ENCODE peak calls at places on chromosomes 3 and 15, in seven cellular contexts. G is AG04450, M is nephron progenitor cell, O is colonic mucosa, P is ovary, E is neural crest cell, J is uterus. V is an unnamed sample.

GRCh38 chr15:51503003-51503402 is 119.6 kb downstream of the DMXL2 start:
- DNase-seq in G (no peak), M (no peak), O (no peak), P (no peak), E (no peak), J (no peak), V (no peak)

GRCh38 chr15:96115642-96116041 is 214.9 kb upstream of the NR2F2 start:
- DNase-seq in G (peak; percentile 18), M (no peak), O (no peak), P (no peak), E (no peak), J (no peak), V (no peak)

GRCh38 chr3:12049675-12050074 is 45.5 kb downstream of the SYN2 start:
- DNase-seq in G (no peak), M (peak; percentile 6), O (no peak), P (no peak), E (no peak), J (no peak), V (no peak)

GRCh38 chr15:59993950-59994401 is 10.1 kb upstream of the FOXB1 start:
- DNase-seq in G (no peak), M (peak; percentile 48), O (no peak), P (no peak), E (peak; percentile 19), J (no peak), V (no peak)

GRCh38 chr3:123292321-123293310 is 90.9 kb downstream of the SEC22A start:
- DNase-seq in G (no peak), M (no peak), O (no peak), P (no peak), E (no peak), J (no peak), V (peak; percentile 44)

GRCh38 chr3:10173926-10174435 is 9.3 kb downstream of the IRAK2 start:
- DNase-seq in G (peak; percentile 93), M (no peak), O (no peak), P (no peak), E (no peak), J (peak; percentile 77), V (peak; percentile 70)

GRCh38 chr3:171461087-171461917 is 1.1 kb upstream of the TNIK start:
- DNase-seq in G (no peak), M (no peak), O (peak; percentile 62), P (no peak), E (no peak), J (peak; percentile 42), V (no peak)

GRCh38 chr3:2097641-2098191 is 950 bp upstream of the CNTN4 start:
- DNase-seq in G (no peak), M (peak; percentile 16), O (peak; percentile 57), P (no peak), E (no peak), J (no peak), V (no peak)

GRCh38 chr15:50702762-50703334 is 16.3 kb upstream of the TRPM7 start:
- DNase-seq in G (no peak), M (no peak), O (no peak), P (no peak), E (no peak), J (no peak), V (no peak)

GRCh38 chr3:98869391-98869790 is 32.1 kb downstream of the DCBLD2 start:
- DNase-seq in G (no peak), M (no peak), O (no peak), P (no peak), E (no peak), J (no peak), V (no peak)

GRCh38 chr3:14343338-14344112 is 58.9 kb upstream of the SLC6A6 start:
- DNase-seq in G (no peak), M (no peak), O (no peak), P (no peak), E (no peak), J (no peak), V (no peak)

GRCh38 chr15:28004143-28005003 is 94.7 kb downstream of the OCA2 start:
- DNase-seq in G (no peak), M (no peak), O (peak; percentile 8), P (no peak), E (no peak), J (no peak), V (no peak)

GRCh38 chr3:50254577-50255250 is 14.2 kb upstream of the SEMA3B start:
- DNase-seq in G (no peak), M (no peak), O (no peak), P (no peak), E (no peak), J (peak; percentile 74), V (peak; percentile 83)

GRCh38 chr3:153339065-153339464 is 177.0 kb downstream of the RAP2B start:
- DNase-seq in G (no peak), M (no peak), O (no peak), P (no peak), E (no peak), J (no peak), V (no peak)

GRCh38 chr15:93152951-93153350 is 63.9 kb upstream of the RGMA start:
- DNase-seq in G (no peak), M (no peak), O (peak; percentile 44), P (peak; percentile 95), E (no peak), J (peak; percentile 78), V (peak; percentile 66)

GRCh38 chr3:76096036-76096435 is 310.7 kb upstream of the ZNF717 start:
- DNase-seq in G (no peak), M (no peak), O (no peak), P (no peak), E (no peak), J (no peak), V (no peak)

GRCh38 chr15:87706001-87706400 is 550.5 kb downstream of the NTRK3 start:
- DNase-seq in G (no peak), M (no peak), O (no peak), P (no peak), E (no peak), J (no peak), V (no peak)

GRCh38 chr3:188133646-188134045 is 20.3 kb upstream of the LPP start:
- DNase-seq in G (no peak), M (no peak), O (no peak), P (no peak), E (no peak), J (no peak), V (no peak)

GRCh38 chr3:47096955-47097354 is 67.0 kb downstream of the SETD2 start:
- DNase-seq in G (no peak), M (no peak), O (no peak), P (no peak), E (no peak), J (no peak), V (no peak)

GRCh38 chr3:38622336-38622735 is 27.2 kb downstream of the SCN5A start:
- DNase-seq in G (no peak), M (no peak), O (no peak), P (no peak), E (no peak), J (no peak), V (no peak)

GRCh38 chr3:185914911-185915629 is 22.7 kb downstream of the TRA2B start:
- DNase-seq in G (no peak), M (no peak), O (no peak), P (no peak), E (no peak), J (no peak), V (no peak)

GRCh38 chr3:32018723-32019564 is 37.4 kb downstream of the ZNF860 start:
- DNase-seq in G (no peak), M (no peak), O (no peak), P (no peak), E (no peak), J (no peak), V (no peak)
- TF ChIP-seq CTCF in G (peak; percentile 73), M (peak; percentile 68), O (peak; percentile 74), P (peak; percentile 12), E (peak; percentile 78), J (peak; percentile 78), V (peak; percentile 82)

GRCh38 chr15:76904461-76905012 is 603 bp downstream of the SCAPER start:
- DNase-seq in G (no peak), M (no peak), O (peak; percentile 47), P (peak; percentile 28), E (peak; percentile 22), J (peak; percentile 31), V (no peak)

GRCh38 chr15:76901965-76902364 is 3.2 kb downstream of the SCAPER start:
- DNase-seq in G (no peak), M (no peak), O (no peak), P (no peak), E (no peak), J (no peak), V (no peak)

GRCh38 chr15:76905013-76905839 is at the start of gene SCAPER:
- DNase-seq in G (peak; percentile 57), M (peak; percentile 97), O (peak; percentile 96), P (peak; percentile 93), E (peak; percentile 84), J (peak; percentile 90), V (peak; percentile 96)

GRCh38 chr15:76905855-76906254 is 715 bp upstream of the SCAPER start:
- DNase-seq in G (no peak), M (no peak), O (no peak), P (peak; percentile 22), E (no peak), J (no peak), V (no peak)

GRCh38 chr15:76903251-76903681 is 1.9 kb downstream of the SCAPER start:
- DNase-seq in G (peak; percentile 26), M (no peak), O (no peak), P (no peak), E (no peak), J (no peak), V (no peak)
- TF ChIP-seq CTCF in G (peak; percentile 40), M (no peak), O (no peak), P (no peak), E (peak; percentile 37), J (peak; percentile 6), V (peak; percentile 20)

DNA sequence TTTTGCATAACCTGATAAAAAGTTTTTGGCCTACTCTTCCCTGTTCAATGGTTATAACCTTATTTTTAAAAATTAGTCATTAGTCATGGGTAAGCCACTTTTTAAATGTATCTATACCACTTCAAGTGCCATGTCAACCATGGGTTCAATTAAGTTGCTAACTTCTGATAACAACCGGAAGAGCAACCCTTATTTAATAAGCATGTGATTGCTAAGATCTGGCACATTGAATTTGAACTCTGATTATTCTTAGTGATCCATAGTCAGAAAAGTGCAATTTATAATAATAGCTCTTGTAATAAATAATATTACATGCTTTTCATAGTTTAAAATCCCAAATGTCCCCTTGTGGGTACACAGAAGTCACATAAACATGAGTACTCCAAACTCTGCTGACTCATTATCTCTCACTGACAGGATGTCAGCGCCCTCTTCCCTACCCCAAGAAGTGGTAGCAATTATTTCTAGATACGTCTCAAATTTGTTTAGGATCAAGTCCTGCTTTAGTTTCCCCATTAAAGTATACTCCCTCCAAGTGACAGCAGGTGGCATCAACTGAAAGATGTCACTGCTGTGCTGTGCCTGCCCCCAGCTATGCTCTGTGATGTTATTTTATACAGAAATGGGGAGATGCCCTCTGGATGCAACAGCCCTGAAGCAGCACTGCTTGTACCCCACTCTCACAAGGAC is 18.6 kb downstream of the SAMD7 start:
- DNase-seq in G (no peak), M (no peak), O (no peak), P (no peak), E (no peak), J (no peak), V (no peak)
- TF ChIP-seq CTCF in G (no peak), M (no peak), O (no peak), P (no peak), E (no peak), J (no peak), V (no peak)

DNA sequence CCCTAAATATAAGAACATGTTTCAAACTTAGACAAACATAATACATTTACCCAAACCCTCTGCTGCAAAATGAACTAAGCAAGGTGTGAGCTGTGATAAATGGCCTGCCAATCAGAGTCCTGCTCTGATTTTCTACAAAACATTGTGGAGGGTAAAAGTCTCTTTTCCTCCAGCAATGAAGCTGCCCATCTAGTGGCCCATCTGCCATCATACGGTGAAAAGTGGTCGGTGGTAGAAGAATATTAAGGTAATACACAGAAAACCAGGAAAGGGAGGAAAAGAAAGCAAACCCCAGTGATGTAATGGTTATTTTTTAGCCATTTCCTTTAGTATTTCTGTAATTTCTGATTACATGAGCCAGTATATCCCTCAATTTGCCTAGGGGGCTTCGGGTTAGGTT is 838.1 kb downstream of the TBL1XR1 start:
- DNase-seq in G (no peak), M (no peak), O (no peak), P (no peak), E (no peak), J (no peak), V (no peak)
- TF ChIP-seq CTCF in G (no peak), M (peak; percentile 36), O (no peak), P (no peak), E (peak; percentile 41), J (no peak), V (no peak)

V was measured in psoas muscle.